ENCODE peak calls at places on chromosomes 5 and 9, in five cellular contexts. One of them, this sample, is unnamed.

GRCh38 chr5:133779828-133780475 is 167.6 kb upstream of the FSTL4 start:
- DNase-seq in K562: peak; percentile 27
- DNase-seq in HFF-Myc: no peak
- DNase-seq in left ventricle myocardium inferior: no peak
- DNase-seq in ovary: no peak
- DNase-seq in this sample: no peak

GRCh38 chr9:130128251-130128650 is 44.0 kb upstream of the NCS1 start:
- DNase-seq in K562: no peak
- DNase-seq in HFF-Myc: no peak
- DNase-seq in left ventricle myocardium inferior: no peak
- DNase-seq in ovary: no peak
- DNase-seq in this sample: no peak

GRCh38 chr5:72355706-72356299 is 35.6 kb downstream of the PTCD2 start:
- DNase-seq in K562: no peak
- DNase-seq in HFF-Myc: no peak
- DNase-seq in left ventricle myocardium inferior: peak; percentile 23
- DNase-seq in ovary: no peak
- DNase-seq in this sample: peak; percentile 64

GRCh38 chr9:120926397-120926928 is at the start of gene TRAF1:
- DNase-seq in K562: no peak
- DNase-seq in HFF-Myc: no peak
- DNase-seq in left ventricle myocardium inferior: no peak
- DNase-seq in ovary: no peak
- DNase-seq in this sample: no peak

GRCh38 chr9:2623866-2624682 is 2.5 kb downstream of the VLDLR start:
- DNase-seq in K562: no peak
- DNase-seq in HFF-Myc: no peak
- DNase-seq in left ventricle myocardium inferior: no peak
- DNase-seq in ovary: no peak
- DNase-seq in this sample: no peak

GRCh38 chr5:97764700-97765099 is 581.7 kb upstream of the RIOK2 start:
- DNase-seq in K562: no peak
- DNase-seq in HFF-Myc: peak; percentile 7
- DNase-seq in left ventricle myocardium inferior: no peak
- DNase-seq in ovary: no peak
- DNase-seq in this sample: peak; percentile 87

GRCh38 chr5:88142801-88143692 is 125.6 kb downstream of the TMEM161B start:
- DNase-seq in K562: no peak
- DNase-seq in HFF-Myc: no peak
- DNase-seq in left ventricle myocardium inferior: no peak
- DNase-seq in ovary: peak; percentile 70
- DNase-seq in this sample: no peak

GRCh38 chr5:167233507-167233906 is 1057.9 kb upstream of the WWC1 start:
- DNase-seq in K562: no peak
- DNase-seq in HFF-Myc: no peak
- DNase-seq in left ventricle myocardium inferior: no peak
- DNase-seq in ovary: no peak
- DNase-seq in this sample: no peak

GRCh38 chr5:73300520-73301207 is 127.7 kb downstream of the TMEM174 start:
- DNase-seq in K562: no peak
- DNase-seq in HFF-Myc: no peak
- DNase-seq in left ventricle myocardium inferior: no peak
- DNase-seq in ovary: no peak
- DNase-seq in this sample: peak; percentile 34

GRCh38 chr5:130198927-130199326 is 294.7 kb downstream of the CHSY3 start:
- DNase-seq in K562: peak; percentile 4
- DNase-seq in HFF-Myc: peak; percentile 7
- DNase-seq in left ventricle myocardium inferior: no peak
- DNase-seq in ovary: no peak
- DNase-seq in this sample: peak; percentile 58

GRCh38 chr5:40495172-40495699 is 184.5 kb upstream of the PTGER4 start:
- DNase-seq in K562: no peak
- DNase-seq in HFF-Myc: no peak
- DNase-seq in left ventricle myocardium inferior: no peak
- DNase-seq in ovary: no peak
- DNase-seq in this sample: no peak

GRCh38 chr5:134070979-134071849 is 43.3 kb upstream of the TCF7 start:
- DNase-seq in K562: no peak
- DNase-seq in HFF-Myc: no peak
- DNase-seq in left ventricle myocardium inferior: no peak
- DNase-seq in ovary: no peak
- DNase-seq in this sample: no peak

GRCh38 chr9:114091711-114092110 is 7.4 kb downstream of the KIF12 start:
- DNase-seq in K562: no peak
- DNase-seq in HFF-Myc: no peak
- DNase-seq in left ventricle myocardium inferior: no peak
- DNase-seq in ovary: no peak
- DNase-seq in this sample: no peak

GRCh38 chr5:95779611-95780010 is 42.9 kb downstream of the GLRX start:
- DNase-seq in K562: no peak
- DNase-seq in HFF-Myc: no peak
- DNase-seq in left ventricle myocardium inferior: no peak
- DNase-seq in ovary: no peak
- DNase-seq in this sample: peak; percentile 55

GRCh38 chr5:95781101-95781583 is 41.4 kb downstream of the GLRX start:
- DNase-seq in K562: peak; percentile 79
- DNase-seq in HFF-Myc: peak; percentile 58
- DNase-seq in left ventricle myocardium inferior: peak; percentile 78
- DNase-seq in ovary: peak; percentile 83
- DNase-seq in this sample: peak; percentile 90

GRCh38 chr5:95777441-95777840 is 45.1 kb downstream of the GLRX start:
- DNase-seq in K562: no peak
- DNase-seq in HFF-Myc: no peak
- DNase-seq in left ventricle myocardium inferior: no peak
- DNase-seq in ovary: no peak
- DNase-seq in this sample: no peak

GRCh38 chr5:95780597-95780996 is 41.9 kb downstream of the GLRX start:
- DNase-seq in K562: no peak
- DNase-seq in HFF-Myc: no peak
- DNase-seq in left ventricle myocardium inferior: no peak
- DNase-seq in ovary: peak; percentile 43
- DNase-seq in this sample: no peak

GRCh38 chr5:95778713-95779426 is 43.7 kb downstream of the GLRX start:
- DNase-seq in K562: no peak
- DNase-seq in HFF-Myc: no peak
- DNase-seq in left ventricle myocardium inferior: no peak
- DNase-seq in ovary: no peak
- DNase-seq in this sample: no peak
- TF ChIP-seq CTCF in K562: no peak
- TF ChIP-seq CTCF in HFF-Myc: no peak
- TF ChIP-seq CTCF in left ventricle myocardium inferior: no peak
- TF ChIP-seq CTCF in ovary: no peak
- TF ChIP-seq CTCF in this sample: no peak

GRCh38 chr9:15426019-15426418 is 3.3 kb downstream of the SNAPC3 start:
- DNase-seq in K562: peak; percentile 55
- DNase-seq in HFF-Myc: no peak
- DNase-seq in left ventricle myocardium inferior: no peak
- DNase-seq in ovary: no peak
- DNase-seq in this sample: no peak
- H3K4me3 ChIP-seq in K562: no peak overlapping the region
- H3K4me3 ChIP-seq in HFF-Myc: no peak overlapping the region
- H3K4me3 ChIP-seq in left ventricle myocardium inferior: no peak overlapping the region
- H3K4me3 ChIP-seq in ovary: no peak overlapping the region
- H3K4me3 ChIP-seq in this sample: no peak overlapping the region

DNA sequence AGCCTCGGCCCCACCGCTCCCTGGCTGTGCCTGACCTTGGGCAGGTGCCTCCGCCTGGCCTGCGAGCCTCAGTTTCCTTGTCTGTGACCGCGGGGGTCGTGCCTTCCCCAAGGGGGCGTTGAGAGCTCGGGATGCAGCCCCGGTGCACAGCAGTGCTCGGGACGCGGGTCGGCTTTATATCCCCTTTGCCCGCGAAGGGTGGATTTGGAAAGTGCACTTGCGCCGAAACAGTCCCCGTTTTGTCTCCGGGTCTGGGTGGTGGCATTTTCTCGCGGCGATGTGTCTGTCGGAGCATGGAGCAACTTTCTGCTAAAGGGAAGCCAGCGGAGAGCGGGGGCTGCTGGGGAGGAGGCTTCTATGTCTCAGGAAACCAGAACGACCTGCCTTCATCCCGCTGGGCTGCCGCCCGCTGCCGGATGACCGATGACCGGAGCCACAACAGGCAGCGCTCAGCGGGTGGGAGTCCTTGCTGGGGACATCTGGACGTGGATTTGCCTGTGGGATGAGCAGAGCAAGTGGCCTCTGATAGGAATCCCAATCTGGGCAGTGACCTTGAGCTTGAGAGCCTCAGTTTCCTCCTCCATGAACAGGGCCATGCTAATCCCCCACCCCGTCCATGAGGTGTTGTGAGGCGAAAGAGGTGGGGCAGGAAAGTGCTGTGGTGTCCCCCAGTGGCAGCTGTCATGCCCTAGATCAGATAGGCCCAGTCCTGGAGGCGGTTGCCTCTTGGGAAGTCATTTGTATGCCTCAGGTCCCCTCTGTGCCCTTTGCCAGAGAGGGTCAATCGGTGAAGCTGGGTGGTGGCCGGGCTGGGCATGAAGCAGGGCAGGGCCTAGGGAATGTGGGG is 651 bp downstream of the HRH2 start:
- DNase-seq in K562: no peak
- DNase-seq in HFF-Myc: no peak
- DNase-seq in left ventricle myocardium inferior: no peak
- DNase-seq in ovary: no peak
- DNase-seq in this sample: no peak
- TF ChIP-seq CTCF in K562: no peak
- TF ChIP-seq CTCF in HFF-Myc: no peak
- TF ChIP-seq CTCF in left ventricle myocardium inferior: no peak
- TF ChIP-seq CTCF in ovary: no peak
- TF ChIP-seq CTCF in this sample: no peak

DNA sequence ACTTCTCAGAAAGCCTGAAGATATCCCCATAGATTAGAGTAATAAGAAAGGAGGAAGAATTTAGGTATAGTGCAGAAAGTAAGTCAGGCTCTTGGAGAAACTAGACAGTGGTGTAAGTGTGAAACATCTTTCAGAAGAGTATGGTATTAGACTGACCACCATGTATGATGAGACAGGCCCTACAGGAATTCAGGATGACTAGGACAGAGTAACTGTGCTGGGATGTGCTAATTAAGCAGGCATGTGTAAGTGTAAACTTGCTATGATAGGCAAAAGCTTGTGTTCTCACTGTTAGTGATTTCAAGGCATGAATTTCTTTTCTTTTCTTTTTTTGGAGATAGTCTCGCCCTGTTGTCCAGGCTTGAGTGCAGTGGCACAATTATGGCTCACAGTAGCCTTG is 70.8 kb downstream of the RAB24 start:
- DNase-seq in K562: no peak
- DNase-seq in HFF-Myc: no peak
- DNase-seq in left ventricle myocardium inferior: no peak
- DNase-seq in ovary: no peak
- DNase-seq in this sample: peak; percentile 9
- H3K4me3 ChIP-seq in K562: no peak overlapping the region
- H3K4me3 ChIP-seq in HFF-Myc: no peak overlapping the region
- H3K4me3 ChIP-seq in left ventricle myocardium inferior: no peak overlapping the region
- H3K4me3 ChIP-seq in ovary: no peak overlapping the region
- H3K4me3 ChIP-seq in this sample: no peak overlapping the region

GRCh38 chr9:121992571-121993212 is 100.4 kb downstream of the TTLL11 start:
- DNase-seq in K562: peak; percentile 75
- DNase-seq in HFF-Myc: no peak
- DNase-seq in left ventricle myocardium inferior: peak; percentile 49
- DNase-seq in ovary: peak; percentile 77
- DNase-seq in this sample: peak; percentile 85
- TF ChIP-seq CTCF in K562: peak; percentile 73
- TF ChIP-seq CTCF in HFF-Myc: peak; percentile 74
- TF ChIP-seq CTCF in left ventricle myocardium inferior: peak; percentile 86
- TF ChIP-seq CTCF in ovary: peak; percentile 84
- TF ChIP-seq CTCF in this sample: peak; percentile 62

GRCh38 chr9:105697871-105698270 is 3.5 kb downstream of the TMEM38B start:
- DNase-seq in K562: peak; percentile 62
- DNase-seq in HFF-Myc: no peak
- DNase-seq in left ventricle myocardium inferior: no peak
- DNase-seq in ovary: no peak
- DNase-seq in this sample: no peak

GRCh38 chr9:105698348-105698747 is 4.0 kb downstream of the TMEM38B start:
- DNase-seq in K562: no peak
- DNase-seq in HFF-Myc: no peak
- DNase-seq in left ventricle myocardium inferior: no peak
- DNase-seq in ovary: no peak
- DNase-seq in this sample: no peak

GRCh38 chr9:105694848-105695581 is 674 bp downstream of the TMEM38B start:
- DNase-seq in K562: peak; percentile 82
- DNase-seq in HFF-Myc: no peak
- DNase-seq in left ventricle myocardium inferior: peak; percentile 56
- DNase-seq in ovary: peak; percentile 73
- DNase-seq in this sample: peak; percentile 62

GRCh38 chr9:105694320-105694847 is at the start of gene TMEM38B:
- DNase-seq in K562: peak; percentile 88
- DNase-seq in HFF-Myc: no peak
- DNase-seq in left ventricle myocardium inferior: peak; percentile 80
- DNase-seq in ovary: peak; percentile 80
- DNase-seq in this sample: peak; percentile 76

DNA sequence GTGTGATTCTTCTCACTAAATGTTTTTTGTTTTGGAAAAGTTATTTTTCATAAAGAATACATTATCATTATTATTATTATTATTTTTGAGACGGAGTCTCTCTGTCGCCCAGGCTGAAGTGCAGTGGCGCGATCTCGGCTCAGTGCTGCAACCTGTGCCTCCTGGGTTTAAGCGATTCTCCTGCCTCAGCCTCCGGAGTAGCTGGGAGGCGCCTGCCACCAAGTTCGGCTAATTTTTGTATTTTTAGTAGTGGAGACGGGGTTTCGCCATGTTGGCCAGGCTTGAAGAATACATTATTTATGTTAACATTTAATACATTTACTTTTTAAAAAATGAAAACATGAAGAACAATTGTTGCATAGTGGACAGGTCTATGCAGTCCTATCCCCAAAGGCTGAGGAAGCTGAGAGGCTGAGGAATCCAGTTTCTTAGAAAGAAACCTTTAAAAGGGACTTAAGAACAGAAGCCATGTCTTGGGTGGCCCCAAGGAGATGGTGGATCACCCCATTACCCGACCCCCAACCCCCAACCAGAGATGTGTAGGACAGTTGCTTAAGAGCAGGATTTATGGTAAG is 2.0 kb downstream of the TMEM38B start:
- DNase-seq in K562: peak; percentile 31
- DNase-seq in HFF-Myc: no peak
- DNase-seq in left ventricle myocardium inferior: no peak
- DNase-seq in ovary: no peak
- DNase-seq in this sample: no peak
- H3K4me3 ChIP-seq in K562: peak overlapping the region; percentile 77
- H3K4me3 ChIP-seq in HFF-Myc: no peak overlapping the region
- H3K4me3 ChIP-seq in left ventricle myocardium inferior: peak overlapping the region; percentile 88
- H3K4me3 ChIP-seq in ovary: no peak overlapping the region
- H3K4me3 ChIP-seq in this sample: no peak overlapping the region

GRCh38 chr9:131396626-131397025 is 2.7 kb downstream of the PRRC2B start:
- DNase-seq in K562: peak; percentile 33
- DNase-seq in HFF-Myc: no peak
- DNase-seq in left ventricle myocardium inferior: no peak
- DNase-seq in ovary: no peak
- DNase-seq in this sample: no peak

GRCh38 chr9:131394464-131395026 is 659 bp downstream of the PRRC2B start:
- DNase-seq in K562: peak; percentile 64
- DNase-seq in HFF-Myc: no peak
- DNase-seq in left ventricle myocardium inferior: peak; percentile 57
- DNase-seq in ovary: peak; percentile 67
- DNase-seq in this sample: peak; percentile 52

GRCh38 chr9:131395745-131396479 is 2.0 kb downstream of the PRRC2B start:
- DNase-seq in K562: peak; percentile 46
- DNase-seq in HFF-Myc: no peak
- DNase-seq in left ventricle myocardium inferior: no peak
- DNase-seq in ovary: no peak
- DNase-seq in this sample: peak; percentile 14

GRCh38 chr9:131393622-131394463 is at the start of gene PRRC2B:
- DNase-seq in K562: peak; percentile 90
- DNase-seq in HFF-Myc: no peak
- DNase-seq in left ventricle myocardium inferior: peak; percentile 90
- DNase-seq in ovary: peak; percentile 87
- DNase-seq in this sample: peak; percentile 90

GRCh38 chr9:131395027-131395744 is 1.3 kb downstream of the PRRC2B start:
- DNase-seq in K562: peak; percentile 52
- DNase-seq in HFF-Myc: no peak
- DNase-seq in left ventricle myocardium inferior: no peak
- DNase-seq in ovary: no peak
- DNase-seq in this sample: no peak
- TF ChIP-seq CTCF in K562: no peak
- TF ChIP-seq CTCF in HFF-Myc: no peak
- TF ChIP-seq CTCF in left ventricle myocardium inferior: no peak
- TF ChIP-seq CTCF in ovary: no peak
- TF ChIP-seq CTCF in this sample: no peak

This sample was measured in cardiac fibroblast.